ENCODE peak calls at places on chromosomes 5 and 9, in four cellular contexts. R, A, S and D are unnamed samples.

GRCh38 chr5:463952-464351 is 21.0 kb downstream of the EXOC3 start:
- ATAC-seq in S (peak; percentile 99), R (no peak), A (no peak), D (no peak)

GRCh38 chr9:101388507-101388993 is 3.7 kb upstream of the BAAT start:
- ATAC-seq in R (peak; percentile 71), A (no peak), S (no peak), D (peak; percentile 37)

GRCh38 chr5:178261666-178262600 is 29.3 kb upstream of the PHYKPL start:
- ATAC-seq in R (no peak), S (no peak), A (no peak), D (no peak)

GRCh38 chr9:96476591-96476990 is 26.6 kb downstream of the HABP4 start:
- ATAC-seq in A (no peak), R (no peak), S (no peak), D (no peak)

GRCh38 chr5:40653221-40654022 is 26.3 kb upstream of the PTGER4 start:
- ATAC-seq in S (peak; percentile 74), R (no peak), A (no peak), D (no peak)

GRCh38 chr9:135990468-135991429 is 29.6 kb upstream of the UBAC1 start:
- ATAC-seq in R (peak; percentile 33), S (peak; percentile 58), A (peak; percentile 44), D (peak; percentile 45)

GRCh38 chr9:22102347-22103053 is 93.4 kb upstream of the CDKN2B start:
- ATAC-seq in R (no peak), A (no peak), S (no peak), D (no peak)

GRCh38 chr5:95915999-95916686 is 45.5 kb downstream of the ELL2 start:
- ATAC-seq in A (no peak), R (peak; percentile 60), S (peak; percentile 23), D (no peak)

GRCh38 chr5:133242221-133242835 is 190.5 kb downstream of the HSPA4 start:
- ATAC-seq in R (no peak), S (no peak), A (no peak), D (no peak)

GRCh38 chr5:177472460-177473441 is 683 bp downstream of the DBN1 start:
- ATAC-seq in A (no peak), R (peak; percentile 43), S (peak; percentile 72), D (peak; percentile 50)

GRCh38 chr9:132878695-132879064 is at the start of gene SPACA9:
- ATAC-seq in S (peak; percentile 33), A (peak; percentile 90), R (peak; percentile 90), D (peak; percentile 68)